ENCODE peak calls at places on chromosomes 2 and 18, in six cellular contexts. Y is spleen; H is body of pancreas; P is tibial artery; L is K562; Q is CD4-positive, alpha-beta memory T cell. C is an unnamed sample.

GRCh38 chr18:49399003-49399402 is 61.4 kb downstream of the DYM start:
- DNase-seq in Y (no peak), H (no peak), P (peak; percentile 22), L (no peak), Q (no peak), C (no peak)

GRCh38 chr18:51857989-51858388 is 482.0 kb upstream of the DCC start:
- DNase-seq in Y (no peak), H (no peak), P (no peak), L (no peak), Q (no peak), C (no peak)

GRCh38 chr2:150485871-150486538 is 1.5 kb downstream of the RND3 start:
- DNase-seq in Y (peak; percentile 74), H (peak; percentile 79), P (peak; percentile 77), L (no peak), Q (no peak), C (no peak)

GRCh38 chr2:29309090-29310054 is 194.2 kb downstream of the CLIP4 start:
- DNase-seq in Y (no peak), H (peak; percentile 79), P (peak; percentile 60), L (peak; percentile 68), Q (peak; percentile 44), C (peak; percentile 50)

GRCh38 chr2:68420254-68420910 is 46.7 kb downstream of the FBXO48 start:
- DNase-seq in Y (no peak), H (no peak), P (no peak), L (peak; percentile 57), Q (no peak), C (no peak)

GRCh38 chr2:227789803-227790202 is 23.8 kb upstream of the CCL20 start:
- DNase-seq in Y (no peak), H (no peak), P (no peak), L (no peak), Q (no peak), C (no peak)

GRCh38 chr18:31661965-31662364 is 22.4 kb downstream of the B4GALT6 start:
- DNase-seq in Y (no peak), H (no peak), P (no peak), L (no peak), Q (no peak), C (no peak)

GRCh38 chr2:38491436-38491835 is 111.3 kb downstream of the HNRNPLL start:
- DNase-seq in Y (no peak), H (no peak), P (no peak), L (no peak), Q (no peak), C (no peak)

GRCh38 chr2:219158025-219158424 is 2.6 kb downstream of the NHEJ1 start:
- DNase-seq in Y (no peak), H (no peak), P (no peak), L (no peak), Q (no peak), C (no peak)

GRCh38 chr2:104834431-104834830 is 19.5 kb upstream of the POU3F3 start:
- DNase-seq in Y (no peak), H (no peak), P (no peak), L (no peak), Q (no peak), C (no peak)

GRCh38 chr2:222796413-222797103 is 64.3 kb upstream of the ACSL3 start:
- DNase-seq in Y (no peak), H (peak; percentile 71), P (no peak), L (no peak), Q (no peak), C (peak; percentile 48)

GRCh38 chr2:181658444-181658843 is 1.5 kb upstream of the CERKL start:
- DNase-seq in Y (no peak), H (no peak), P (no peak), L (no peak), Q (no peak), C (no peak)

GRCh38 chr2:150409196-150409595 is 78.3 kb downstream of the RND3 start:
- DNase-seq in Y (no peak), H (no peak), P (no peak), L (no peak), Q (no peak), C (no peak)

GRCh38 chr2:97714950-97715652 is 1.7 kb downstream of the ZAP70 start:
- DNase-seq in Y (peak; percentile 74), H (no peak), P (no peak), L (no peak), Q (no peak), C (no peak)

GRCh38 chr2:120052597-120052996 is 39.7 kb downstream of the EPB41L5 start:
- DNase-seq in Y (no peak), H (no peak), P (no peak), L (no peak), Q (no peak), C (no peak)

GRCh38 chr2:152468832-152469692 is 134.1 kb downstream of the FMNL2 start:
- DNase-seq in Y (no peak), H (no peak), P (no peak), L (no peak), Q (no peak), C (peak; percentile 57)

GRCh38 chr2:222514901-222515300 is 90.6 kb downstream of the SGPP2 start:
- DNase-seq in Y (no peak), H (no peak), P (no peak), L (no peak), Q (no peak), C (no peak)

GRCh38 chr2:73386342-73386868 is 769 bp downstream of the ALMS1 start:
- DNase-seq in Y (no peak), H (no peak), P (no peak), L (no peak), Q (no peak), C (no peak)

GRCh38 chr2:183033951-183034350 is 4.3 kb downstream of the NCKAP1 start:
- DNase-seq in Y (no peak), H (no peak), P (no peak), L (no peak), Q (no peak), C (no peak)

GRCh38 chr2:181683518-181684453 is 3.5 kb upstream of the NEUROD1 start:
- DNase-seq in Y (no peak), H (peak; percentile 27), P (no peak), L (no peak), Q (no peak), C (no peak)

GRCh38 chr2:102141915-102142828 is at the start of gene IL1R1:
- DNase-seq in Y (peak; percentile 92), H (peak; percentile 85), P (peak; percentile 78), L (peak; percentile 79), Q (no peak), C (no peak)

GRCh38 chr2:152062130-152063091 is 36.4 kb downstream of the CACNB4 start:
- DNase-seq in Y (no peak), H (no peak), P (peak; percentile 52), L (no peak), Q (no peak), C (no peak)

GRCh38 chr2:149562304-149562703 is 25.3 kb downstream of the MMADHC start:
- DNase-seq in Y (no peak), H (peak; percentile 9), P (no peak), L (no peak), Q (no peak), C (no peak)

GRCh38 chr2:151306621-151307020 is 17.2 kb upstream of the NMI start:
- DNase-seq in Y (no peak), H (no peak), P (no peak), L (no peak), Q (no peak), C (no peak)

GRCh38 chr18:9925795-9926194 is 12.0 kb downstream of the VAPA start:
- DNase-seq in Y (no peak), H (no peak), P (no peak), L (no peak), Q (no peak), C (no peak)

GRCh38 chr18:9926223-9926894 is 12.5 kb downstream of the VAPA start:
- DNase-seq in Y (no peak), H (no peak), P (no peak), L (peak; percentile 53), Q (no peak), C (no peak)

GRCh38 chr18:9926977-9927376 is 13.2 kb downstream of the VAPA start:
- DNase-seq in Y (no peak), H (no peak), P (no peak), L (no peak), Q (no peak), C (no peak)

GRCh38 chr18:9928646-9929259 is 14.9 kb downstream of the VAPA start:
- DNase-seq in Y (no peak), H (no peak), P (no peak), L (no peak), Q (no peak), C (no peak)

GRCh38 chr18:9927392-9928063 is 13.7 kb downstream of the VAPA start:
- DNase-seq in Y (no peak), H (no peak), P (no peak), L (no peak), Q (no peak), C (no peak)
- H3K4me1 ChIP-seq in Y (peaks cover 75% of the 10 kb centered on the region), H (peaks cover 88% of the 10 kb centered on the region), P (peaks cover 26% of the 10 kb centered on the region), L (peaks cover 4% of the 10 kb centered on the region), Q (peaks cover 96% of the 10 kb centered on the region), C (peaks cover 61% of the 10 kb centered on the region)

GRCh38 chr2:43077876-43078275 is 148.5 kb downstream of the ZFP36L2 start:
- DNase-seq in Y (no peak), H (no peak), P (no peak), L (no peak), Q (no peak), C (no peak)
- H3K4me1 ChIP-seq in Y (peaks cover 1% of the 10 kb centered on the region), H (peaks cover 30% of the 10 kb centered on the region), P (peaks cover 57% of the 10 kb centered on the region), L (peaks cover 27% of the 10 kb centered on the region), Q (no peaks in the 10 kb centered on the region), C (peaks cover 35% of the 10 kb centered on the region)

GRCh38 chr2:66440692-66441091 is 5.8 kb downstream of the MEIS1 start:
- DNase-seq in Y (peak; percentile 55), H (peak; percentile 50), P (no peak), L (no peak), Q (no peak), C (no peak)
- H3K4me1 ChIP-seq in Y (no peaks in the 10 kb centered on the region), H (no peaks in the 10 kb centered on the region), P (peaks cover 8% of the 10 kb centered on the region), L (peaks cover 2% of the 10 kb centered on the region), Q (no peaks in the 10 kb centered on the region), C (peaks cover 6% of the 10 kb centered on the region)

DNA sequence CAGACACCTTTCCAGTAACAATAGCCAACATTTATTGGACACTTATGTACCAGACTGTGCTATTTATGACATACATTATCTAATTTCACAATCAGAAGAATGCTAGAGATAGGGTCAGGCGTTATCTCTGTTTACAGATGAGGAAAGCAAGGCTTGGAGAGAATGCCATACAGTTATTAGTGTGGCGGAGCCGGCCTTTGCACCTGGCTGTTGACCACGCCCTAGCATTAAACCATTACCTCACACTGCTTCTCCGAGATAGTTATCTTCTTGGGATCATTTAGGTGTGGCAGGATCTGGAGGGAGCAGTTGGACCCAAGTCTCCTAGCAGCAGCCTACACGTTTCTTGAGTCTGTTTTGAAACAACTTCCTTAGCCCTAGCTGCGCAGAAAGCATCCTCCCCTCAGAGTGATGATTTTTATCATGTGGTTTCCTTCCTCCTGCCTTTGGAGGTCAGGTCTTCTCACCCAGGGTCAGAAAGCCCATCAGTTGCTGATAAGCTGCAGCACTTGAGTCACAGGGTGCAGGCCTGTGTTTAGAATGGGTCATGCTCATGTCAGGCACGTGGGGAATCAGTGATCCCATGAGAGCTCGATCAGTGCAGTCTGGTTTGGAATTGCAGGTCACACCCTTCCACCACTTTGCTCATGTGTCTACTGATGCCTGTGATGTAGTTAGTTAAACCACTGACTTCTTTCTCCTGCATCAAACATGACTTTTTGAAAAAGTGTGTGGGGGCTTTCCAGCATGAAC is 118.2 kb downstream of the SPTBN1 start:
- DNase-seq in Y (no peak), H (no peak), P (no peak), L (peak; percentile 83), Q (peak; percentile 90), C (no peak)
- H3K4me1 ChIP-seq in Y (peaks cover 89% of the 10 kb centered on the region), H (peaks cover 100% of the 10 kb centered on the region), P (peaks cover 82% of the 10 kb centered on the region), L (peaks cover 23% of the 10 kb centered on the region), Q (peaks cover 100% of the 10 kb centered on the region), C (peaks cover 90% of the 10 kb centered on the region)